ENCODE peak calls at places on chromosomes 13 and 19, in eight cellular contexts. One of them, this sample, is unnamed.
A peak's percentile ranks its signal among the peaks of the same experiment; 100 is the strongest.

GRCh38 chr13:106523566-106523965 is 11.9 kb downstream of the EFNB2 start:
- DNase-seq in ovary: no peak
- DNase-seq in A549: no peak
- DNase-seq in right lobe of liver: no peak
- DNase-seq in heart left ventricle: no peak
- DNase-seq in tibial nerve: no peak
- DNase-seq in HCT116: no peak
- DNase-seq in sigmoid colon: no peak
- DNase-seq in this sample: no peak

GRCh38 chr19:13906525-13906904 is 514 bp downstream of the CC2D1A start:
- DNase-seq in ovary: no peak
- DNase-seq in A549: no peak
- DNase-seq in right lobe of liver: no peak
- DNase-seq in heart left ventricle: no peak
- DNase-seq in tibial nerve: no peak
- DNase-seq in HCT116: no peak
- DNase-seq in sigmoid colon: no peak
- DNase-seq in this sample: no peak

GRCh38 chr13:51000058-51000457 is 90.5 kb downstream of the RNASEH2B start:
- DNase-seq in ovary: no peak
- DNase-seq in A549: no peak
- DNase-seq in right lobe of liver: no peak
- DNase-seq in heart left ventricle: no peak
- DNase-seq in tibial nerve: no peak
- DNase-seq in HCT116: no peak
- DNase-seq in sigmoid colon: no peak
- DNase-seq in this sample: no peak

GRCh38 chr13:40272776-40273139 is 393.7 kb downstream of the FOXO1 start:
- DNase-seq in ovary: no peak
- DNase-seq in A549: no peak
- DNase-seq in right lobe of liver: no peak
- DNase-seq in heart left ventricle: no peak
- DNase-seq in tibial nerve: no peak
- DNase-seq in HCT116: no peak
- DNase-seq in sigmoid colon: no peak
- DNase-seq in this sample: no peak

GRCh38 chr19:39156230-39156890 is 30.8 kb downstream of the PAK4 start:
- DNase-seq in ovary: no peak
- DNase-seq in A549: no peak
- DNase-seq in right lobe of liver: peak; percentile 38
- DNase-seq in heart left ventricle: no peak
- DNase-seq in tibial nerve: no peak
- DNase-seq in HCT116: no peak
- DNase-seq in sigmoid colon: no peak
- DNase-seq in this sample: no peak

GRCh38 chr13:110070511-110071120 is 236.3 kb downstream of the COL4A1 start:
- DNase-seq in ovary: no peak
- DNase-seq in A549: no peak
- DNase-seq in right lobe of liver: no peak
- DNase-seq in heart left ventricle: no peak
- DNase-seq in tibial nerve: no peak
- DNase-seq in HCT116: no peak
- DNase-seq in sigmoid colon: no peak
- DNase-seq in this sample: peak; percentile 43

GRCh38 chr13:113652404-113653263 is 5.4 kb downstream of the ATP4B start:
- DNase-seq in ovary: no peak
- DNase-seq in A549: no peak
- DNase-seq in right lobe of liver: no peak
- DNase-seq in heart left ventricle: no peak
- DNase-seq in tibial nerve: no peak
- DNase-seq in HCT116: no peak
- DNase-seq in sigmoid colon: no peak
- DNase-seq in this sample: no peak

GRCh38 chr19:58128041-58128685 is 22.4 kb downstream of the ZNF329 start:
- DNase-seq in ovary: no peak
- DNase-seq in A549: peak; percentile 32
- DNase-seq in right lobe of liver: no peak
- DNase-seq in heart left ventricle: no peak
- DNase-seq in tibial nerve: no peak
- DNase-seq in HCT116: no peak
- DNase-seq in sigmoid colon: no peak
- DNase-seq in this sample: no peak

GRCh38 chr19:37986048-37986750 is 79.2 kb downstream of the SIPA1L3 start:
- DNase-seq in ovary: no peak
- DNase-seq in A549: no peak
- DNase-seq in right lobe of liver: no peak
- DNase-seq in heart left ventricle: no peak
- DNase-seq in tibial nerve: no peak
- DNase-seq in HCT116: no peak
- DNase-seq in sigmoid colon: no peak
- DNase-seq in this sample: no peak

GRCh38 chr13:34179481-34179880 is 361.5 kb downstream of the RFC3 start:
- DNase-seq in ovary: no peak
- DNase-seq in A549: no peak
- DNase-seq in right lobe of liver: no peak
- DNase-seq in heart left ventricle: no peak
- DNase-seq in tibial nerve: no peak
- DNase-seq in HCT116: no peak
- DNase-seq in sigmoid colon: no peak
- DNase-seq in this sample: no peak

GRCh38 chr19:32566246-32566830 is 14.7 kb upstream of the PDCD5 start:
- DNase-seq in ovary: no peak
- DNase-seq in A549: no peak
- DNase-seq in right lobe of liver: no peak
- DNase-seq in heart left ventricle: no peak
- DNase-seq in tibial nerve: no peak
- DNase-seq in HCT116: no peak
- DNase-seq in sigmoid colon: no peak
- DNase-seq in this sample: no peak

GRCh38 chr13:99312493-99312883 is 5.3 kb upstream of the GPR183 start:
- DNase-seq in ovary: peak; percentile 89
- DNase-seq in A549: no peak
- DNase-seq in right lobe of liver: peak; percentile 44
- DNase-seq in heart left ventricle: peak; percentile 75
- DNase-seq in tibial nerve: peak; percentile 81
- DNase-seq in HCT116: no peak
- DNase-seq in sigmoid colon: peak; percentile 93
- DNase-seq in this sample: peak; percentile 63

GRCh38 chr19:52734340-52734892 is 428 bp downstream of the ZNF611 start:
- DNase-seq in ovary: peak; percentile 18
- DNase-seq in A549: no peak
- DNase-seq in right lobe of liver: peak; percentile 27
- DNase-seq in heart left ventricle: no peak
- DNase-seq in tibial nerve: no peak
- DNase-seq in HCT116: no peak
- DNase-seq in sigmoid colon: peak; percentile 70
- DNase-seq in this sample: peak; percentile 21

GRCh38 chr19:8391274-8392016 is 1.3 kb downstream of the RAB11B start:
- DNase-seq in ovary: no peak
- DNase-seq in A549: no peak
- DNase-seq in right lobe of liver: peak; percentile 34
- DNase-seq in heart left ventricle: no peak
- DNase-seq in tibial nerve: no peak
- DNase-seq in HCT116: no peak
- DNase-seq in sigmoid colon: peak; percentile 69
- DNase-seq in this sample: no peak
- H3K4me3 ChIP-seq in ovary: peak overlapping the region; percentile 91
- H3K4me3 ChIP-seq in A549: peak overlapping the region; percentile 19
- H3K4me3 ChIP-seq in right lobe of liver: no peak overlapping the region
- H3K4me3 ChIP-seq in heart left ventricle: peak overlapping the region; percentile 69
- H3K4me3 ChIP-seq in tibial nerve: peak overlapping the region; percentile 45
- H3K4me3 ChIP-seq in HCT116: peak overlapping the region; percentile 95
- H3K4me3 ChIP-seq in sigmoid colon: no peak overlapping the region
- H3K4me3 ChIP-seq in this sample: no peak overlapping the region

GRCh38 chr19:10960314-10961072 is at the start of gene SMARCA4:
- DNase-seq in ovary: peak; percentile 97
- DNase-seq in A549: peak; percentile 95
- DNase-seq in right lobe of liver: peak; percentile 99
- DNase-seq in heart left ventricle: peak; percentile 99
- DNase-seq in tibial nerve: peak; percentile 85
- DNase-seq in HCT116: peak; percentile 90
- DNase-seq in sigmoid colon: peak; percentile 98
- DNase-seq in this sample: peak; percentile 95

GRCh38 chr19:10962863-10963262 is 2.0 kb downstream of the SMARCA4 start:
- DNase-seq in ovary: no peak
- DNase-seq in A549: no peak
- DNase-seq in right lobe of liver: no peak
- DNase-seq in heart left ventricle: no peak
- DNase-seq in tibial nerve: no peak
- DNase-seq in HCT116: no peak
- DNase-seq in sigmoid colon: no peak
- DNase-seq in this sample: no peak

GRCh38 chr19:10963865-10964264 is 3.0 kb downstream of the SMARCA4 start:
- DNase-seq in ovary: no peak
- DNase-seq in A549: no peak
- DNase-seq in right lobe of liver: no peak
- DNase-seq in heart left ventricle: no peak
- DNase-seq in tibial nerve: no peak
- DNase-seq in HCT116: no peak
- DNase-seq in sigmoid colon: no peak
- DNase-seq in this sample: no peak

GRCh38 chr19:10961763-10962536 is 1.1 kb downstream of the SMARCA4 start:
- DNase-seq in ovary: no peak
- DNase-seq in A549: no peak
- DNase-seq in right lobe of liver: no peak
- DNase-seq in heart left ventricle: no peak
- DNase-seq in tibial nerve: no peak
- DNase-seq in HCT116: no peak
- DNase-seq in sigmoid colon: no peak
- DNase-seq in this sample: no peak

GRCh38 chr19:10961073-10961762 is 388 bp downstream of the SMARCA4 start:
- DNase-seq in ovary: peak; percentile 44
- DNase-seq in A549: no peak
- DNase-seq in right lobe of liver: peak; percentile 44
- DNase-seq in heart left ventricle: peak; percentile 52
- DNase-seq in tibial nerve: peak; percentile 23
- DNase-seq in HCT116: no peak
- DNase-seq in sigmoid colon: peak; percentile 76
- DNase-seq in this sample: no peak
- TF ChIP-seq POLR2A in ovary: no peak
- TF ChIP-seq POLR2A in A549: no peak
- TF ChIP-seq POLR2A in right lobe of liver: no peak
- TF ChIP-seq POLR2A in heart left ventricle: no peak
- TF ChIP-seq POLR2A in tibial nerve: no peak
- TF ChIP-seq POLR2A in HCT116: no peak
- TF ChIP-seq POLR2A in sigmoid colon: no peak
- TF ChIP-seq POLR2A in this sample: no peak

GRCh38 chr19:47613165-47614146 is 4.5 kb downstream of the BICRA start:
- DNase-seq in ovary: no peak
- DNase-seq in A549: no peak
- DNase-seq in right lobe of liver: no peak
- DNase-seq in heart left ventricle: no peak
- DNase-seq in tibial nerve: no peak
- DNase-seq in HCT116: no peak
- DNase-seq in sigmoid colon: peak; percentile 74
- DNase-seq in this sample: no peak
- H3K4me3 ChIP-seq in ovary: no peak overlapping the region
- H3K4me3 ChIP-seq in A549: no peak overlapping the region
- H3K4me3 ChIP-seq in right lobe of liver: no peak overlapping the region
- H3K4me3 ChIP-seq in heart left ventricle: no peak overlapping the region
- H3K4me3 ChIP-seq in tibial nerve: no peak overlapping the region
- H3K4me3 ChIP-seq in HCT116: no peak overlapping the region
- H3K4me3 ChIP-seq in sigmoid colon: no peak overlapping the region
- H3K4me3 ChIP-seq in this sample: no peak overlapping the region

GRCh38 chr19:36215276-36216171 is 618 bp downstream of the ZNF146 start:
- DNase-seq in ovary: no peak
- DNase-seq in A549: peak; percentile 61
- DNase-seq in right lobe of liver: no peak
- DNase-seq in heart left ventricle: no peak
- DNase-seq in tibial nerve: no peak
- DNase-seq in HCT116: no peak
- DNase-seq in sigmoid colon: no peak
- DNase-seq in this sample: no peak
- TF ChIP-seq POLR2A in ovary: no peak
- TF ChIP-seq POLR2A in A549: no peak
- TF ChIP-seq POLR2A in right lobe of liver: peak; percentile 40
- TF ChIP-seq POLR2A in heart left ventricle: no peak
- TF ChIP-seq POLR2A in tibial nerve: no peak
- TF ChIP-seq POLR2A in HCT116: no peak
- TF ChIP-seq POLR2A in sigmoid colon: no peak
- TF ChIP-seq POLR2A in this sample: no peak

GRCh38 chr13:37914781-37915391 is 45.3 kb upstream of the TRPC4 start:
- DNase-seq in ovary: no peak
- DNase-seq in A549: no peak
- DNase-seq in right lobe of liver: no peak
- DNase-seq in heart left ventricle: no peak
- DNase-seq in tibial nerve: no peak
- DNase-seq in HCT116: no peak
- DNase-seq in sigmoid colon: no peak
- DNase-seq in this sample: no peak
- H3K4me3 ChIP-seq in ovary: no peak overlapping the region
- H3K4me3 ChIP-seq in A549: no peak overlapping the region
- H3K4me3 ChIP-seq in right lobe of liver: no peak overlapping the region
- H3K4me3 ChIP-seq in heart left ventricle: no peak overlapping the region
- H3K4me3 ChIP-seq in tibial nerve: no peak overlapping the region
- H3K4me3 ChIP-seq in HCT116: no peak overlapping the region
- H3K4me3 ChIP-seq in sigmoid colon: no peak overlapping the region
- H3K4me3 ChIP-seq in this sample: no peak overlapping the region

GRCh38 chr19:49127674-49128544 is 8.6 kb downstream of the PPFIA3 start:
- DNase-seq in ovary: peak; percentile 95
- DNase-seq in A549: peak; percentile 99
- DNase-seq in right lobe of liver: peak; percentile 98
- DNase-seq in heart left ventricle: peak; percentile 97
- DNase-seq in tibial nerve: peak; percentile 91
- DNase-seq in HCT116: peak; percentile 95
- DNase-seq in sigmoid colon: peak; percentile 98
- DNase-seq in this sample: peak; percentile 95
- TF ChIP-seq POLR2A in ovary: no peak
- TF ChIP-seq POLR2A in A549: peak; percentile 82
- TF ChIP-seq POLR2A in right lobe of liver: no peak
- TF ChIP-seq POLR2A in heart left ventricle: no peak
- TF ChIP-seq POLR2A in tibial nerve: no peak
- TF ChIP-seq POLR2A in HCT116: no peak
- TF ChIP-seq POLR2A in sigmoid colon: no peak
- TF ChIP-seq POLR2A in this sample: no peak

GRCh38 chr13:97142452-97142851 is 79.7 kb upstream of the MBNL2 start:
- DNase-seq in ovary: no peak
- DNase-seq in A549: peak; percentile 74
- DNase-seq in right lobe of liver: peak; percentile 35
- DNase-seq in heart left ventricle: peak; percentile 36
- DNase-seq in tibial nerve: no peak
- DNase-seq in HCT116: peak; percentile 78
- DNase-seq in sigmoid colon: no peak
- DNase-seq in this sample: no peak
- H3K4me3 ChIP-seq in ovary: no peak overlapping the region
- H3K4me3 ChIP-seq in A549: peak overlapping the region; percentile 37
- H3K4me3 ChIP-seq in right lobe of liver: peak overlapping the region; percentile 3
- H3K4me3 ChIP-seq in heart left ventricle: peak overlapping the region; percentile 31
- H3K4me3 ChIP-seq in tibial nerve: no peak overlapping the region
- H3K4me3 ChIP-seq in HCT116: peak overlapping the region; percentile 63
- H3K4me3 ChIP-seq in sigmoid colon: peak overlapping the region; percentile 8
- H3K4me3 ChIP-seq in this sample: no peak overlapping the region

DNA sequence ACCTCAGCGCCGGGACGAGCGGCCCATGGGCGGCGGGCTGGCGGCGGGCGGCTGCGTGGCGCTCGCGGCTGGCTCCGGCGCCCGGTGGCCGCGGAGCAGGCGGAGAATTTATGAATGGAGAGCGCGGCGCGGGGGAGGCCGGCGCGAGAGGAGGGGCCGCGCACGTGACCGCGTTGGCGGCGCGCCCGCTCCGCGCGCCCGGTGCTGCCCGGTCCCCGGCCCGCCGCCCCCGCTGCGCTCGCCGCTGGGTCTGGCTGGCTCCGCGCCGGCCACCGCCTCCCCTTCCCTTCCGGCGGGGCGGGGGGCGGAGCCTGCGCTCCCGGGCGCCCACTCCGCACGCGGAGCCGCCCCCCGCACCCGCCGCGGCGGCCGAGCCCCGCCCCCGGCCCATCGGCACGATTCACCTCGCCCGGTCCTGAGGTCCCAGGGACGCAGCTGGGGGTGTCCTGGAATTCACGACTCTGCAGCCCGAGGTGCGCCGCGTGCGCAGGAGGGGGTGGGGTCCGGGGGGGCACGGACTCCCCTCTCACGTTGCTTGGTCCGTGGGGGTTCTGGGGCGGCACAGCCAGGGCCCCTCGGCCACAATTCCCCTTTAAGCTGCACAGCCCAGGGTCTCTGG is at the start of gene CBARP:
- DNase-seq in ovary: peak; percentile 68
- DNase-seq in A549: no peak
- DNase-seq in right lobe of liver: no peak
- DNase-seq in heart left ventricle: peak; percentile 63
- DNase-seq in tibial nerve: no peak
- DNase-seq in HCT116: no peak
- DNase-seq in sigmoid colon: peak; percentile 72
- DNase-seq in this sample: peak; percentile 58
- TF ChIP-seq POLR2A in ovary: no peak
- TF ChIP-seq POLR2A in A549: no peak
- TF ChIP-seq POLR2A in right lobe of liver: no peak
- TF ChIP-seq POLR2A in heart left ventricle: no peak
- TF ChIP-seq POLR2A in tibial nerve: no peak
- TF ChIP-seq POLR2A in HCT116: no peak
- TF ChIP-seq POLR2A in sigmoid colon: no peak
- TF ChIP-seq POLR2A in this sample: no peak